ENCODE peak calls at places on chromosomes 4 and X, in four cellular contexts. One of them, this sample, is unnamed.

GRCh38 chrX:132426695-132427281 is 62.0 kb downstream of the MBNL3 start:
- DNase-seq in GM13976: peak
- DNase-seq in RWPE2: no peak
- DNase-seq in astrocyte of the cerebellum: no peak
- DNase-seq in this sample: no peak

GRCh38 chr4:69760455-69760854 is at the start of gene SULT1B1:
- DNase-seq in astrocyte of the cerebellum: no peak
- DNase-seq in RWPE2: no peak
- DNase-seq in GM13976: no peak
- DNase-seq in this sample: no peak

GRCh38 chrX:101009086-101009485 is 39.6 kb downstream of the ARL13A start:
- DNase-seq in GM13976: no peak
- DNase-seq in RWPE2: no peak
- DNase-seq in astrocyte of the cerebellum: no peak
- DNase-seq in this sample: no peak

GRCh38 chr4:7424553-7425111 is 10.1 kb downstream of the PSAPL1 start:
- DNase-seq in astrocyte of the cerebellum: no peak
- DNase-seq in RWPE2: peak
- DNase-seq in GM13976: no peak
- DNase-seq in this sample: no peak

GRCh38 chr4:89204624-89205023 is 93.3 kb downstream of the TIGD2 start:
- DNase-seq in RWPE2: no peak
- DNase-seq in astrocyte of the cerebellum: no peak
- DNase-seq in GM13976: no peak
- DNase-seq in this sample: no peak

GRCh38 chr4:40363382-40363920 is 28.3 kb downstream of the CHRNA9 start:
- DNase-seq in astrocyte of the cerebellum: no peak
- DNase-seq in RWPE2: no peak
- DNase-seq in GM13976: no peak
- DNase-seq in this sample: no peak

GRCh38 chr4:99208719-99209075 is 10.3 kb downstream of the ADH6 start:
- DNase-seq in astrocyte of the cerebellum: no peak
- DNase-seq in RWPE2: no peak
- DNase-seq in GM13976: no peak
- DNase-seq in this sample: no peak

GRCh38 chrX:47658301-47658683 is 688 bp downstream of the UXT start:
- DNase-seq in GM13976: no peak
- DNase-seq in RWPE2: no peak
- DNase-seq in astrocyte of the cerebellum: no peak
- DNase-seq in this sample: no peak

GRCh38 chr4:136664988-136665387 is 867.3 kb downstream of the PCDH18 start:
- DNase-seq in RWPE2: no peak
- DNase-seq in astrocyte of the cerebellum: no peak
- DNase-seq in GM13976: no peak
- DNase-seq in this sample: no peak

GRCh38 chr4:177901786-177902185 is 459.5 kb upstream of the AGA start:
- DNase-seq in GM13976: no peak
- DNase-seq in RWPE2: no peak
- DNase-seq in astrocyte of the cerebellum: no peak
- DNase-seq in this sample: no peak

GRCh38 chrX:35890699-35891098 is 28.8 kb upstream of the CFAP47 start:
- DNase-seq in astrocyte of the cerebellum: peak
- DNase-seq in RWPE2: no peak
- DNase-seq in GM13976: peak
- DNase-seq in this sample: peak

GRCh38 chr4:15955670-15956069 is 7.3 kb downstream of the FGFBP2 start:
- DNase-seq in RWPE2: no peak
- DNase-seq in astrocyte of the cerebellum: no peak
- DNase-seq in GM13976: no peak
- DNase-seq in this sample: no peak

GRCh38 chr4:45292844-45293243 is 566.5 kb upstream of the GNPDA2 start:
- DNase-seq in GM13976: no peak
- DNase-seq in RWPE2: no peak
- DNase-seq in astrocyte of the cerebellum: no peak
- DNase-seq in this sample: no peak

GRCh38 chrX:53656845-53657244 is 29.7 kb downstream of the HUWE1 start:
- DNase-seq in astrocyte of the cerebellum: no peak
- DNase-seq in GM13976: no peak
- DNase-seq in RWPE2: no peak
- DNase-seq in this sample: no peak

GRCh38 chrX:70494441-70494840 is 49.8 kb downstream of the DLG3 start:
- DNase-seq in GM13976: no peak
- DNase-seq in RWPE2: no peak
- DNase-seq in astrocyte of the cerebellum: no peak
- DNase-seq in this sample: no peak

GRCh38 chr4:7710126-7710525 is 229.5 kb downstream of the AFAP1 start:
- DNase-seq in RWPE2: no peak
- DNase-seq in astrocyte of the cerebellum: no peak
- DNase-seq in GM13976: no peak
- DNase-seq in this sample: no peak

GRCh38 chr4:128718793-128719192 is 90.7 kb upstream of the JADE1 start:
- DNase-seq in GM13976: no peak
- DNase-seq in RWPE2: no peak
- DNase-seq in astrocyte of the cerebellum: peak
- DNase-seq in this sample: no peak

GRCh38 chr4:153792007-153792892 is 3.4 kb upstream of the SFRP2 start:
- DNase-seq in GM13976: peak
- DNase-seq in astrocyte of the cerebellum: no peak
- DNase-seq in RWPE2: no peak
- DNase-seq in this sample: no peak

GRCh38 chrX:77014655-77015377 is 432.4 kb upstream of the FGF16 start:
- DNase-seq in RWPE2: no peak
- DNase-seq in GM13976: no peak
- DNase-seq in astrocyte of the cerebellum: peak
- DNase-seq in this sample: no peak

GRCh38 chr4:155085843-155086530 is 122.4 kb upstream of the NPY2R start:
- DNase-seq in astrocyte of the cerebellum: peak
- DNase-seq in GM13976: no peak
- DNase-seq in RWPE2: no peak
- DNase-seq in this sample: no peak

GRCh38 chrX:14873676-14874049 is 442 bp downstream of the MOSPD2 start:
- DNase-seq in astrocyte of the cerebellum: no peak
- DNase-seq in GM13976: no peak
- DNase-seq in RWPE2: no peak
- DNase-seq in this sample: no peak

GRCh38 chr4:122548452-122548851 is 72.4 kb downstream of the IL21 start:
- DNase-seq in GM13976: no peak
- DNase-seq in RWPE2: no peak
- DNase-seq in astrocyte of the cerebellum: no peak
- DNase-seq in this sample: no peak

GRCh38 chrX:14362731-14363130 is 166.6 kb upstream of the GLRA2 start:
- DNase-seq in GM13976: no peak
- DNase-seq in RWPE2: no peak
- DNase-seq in astrocyte of the cerebellum: no peak
- DNase-seq in this sample: no peak

GRCh38 chr4:185656467-185656890 is 121.2 kb upstream of the PDLIM3 start:
- DNase-seq in RWPE2: no peak
- DNase-seq in GM13976: no peak
- DNase-seq in astrocyte of the cerebellum: peak
- DNase-seq in this sample: no peak

DNA sequence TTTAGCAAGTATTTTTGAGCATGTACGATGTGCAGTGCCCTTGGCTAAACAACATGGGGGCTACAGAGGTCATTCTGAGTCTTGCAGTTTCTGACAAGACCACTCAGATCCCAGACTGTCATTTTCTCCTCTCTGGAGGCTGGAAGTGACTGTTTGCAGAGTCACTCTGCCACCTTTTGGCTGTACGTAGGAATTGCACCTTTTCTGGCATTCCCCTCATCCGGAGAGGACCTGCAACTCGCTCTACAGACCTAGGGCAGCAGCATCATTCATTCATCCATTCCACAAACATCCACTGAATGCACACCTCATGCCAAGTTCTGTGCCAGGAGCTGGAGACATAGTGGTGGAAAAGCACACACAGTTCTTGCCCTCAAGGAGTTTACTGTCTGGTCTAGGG is 160.4 kb upstream of the GPR101 start:
- DNase-seq in RWPE2: no peak
- DNase-seq in astrocyte of the cerebellum: peak
- DNase-seq in GM13976: peak
- DNase-seq in this sample: peak
- TF ChIP-seq CTCF in RWPE2: peak
- TF ChIP-seq CTCF in astrocyte of the cerebellum: peak
- TF ChIP-seq CTCF in GM13976: peak
- TF ChIP-seq CTCF in this sample: no peak

GRCh38 chr4:146175541-146176453 is at the start of gene LSM6:
- DNase-seq in astrocyte of the cerebellum: peak
- DNase-seq in GM13976: peak
- DNase-seq in RWPE2: peak
- DNase-seq in this sample: peak
- TF ChIP-seq CTCF in astrocyte of the cerebellum: no peak
- TF ChIP-seq CTCF in GM13976: no peak
- TF ChIP-seq CTCF in RWPE2: no peak
- TF ChIP-seq CTCF in this sample: no peak

GRCh38 chr4:76784237-76784636 is 113.7 kb downstream of the SOWAHB start:
- DNase-seq in RWPE2: no peak
- DNase-seq in astrocyte of the cerebellum: no peak
- DNase-seq in GM13976: no peak
- DNase-seq in this sample: no peak
- TF ChIP-seq CTCF in RWPE2: no peak
- TF ChIP-seq CTCF in astrocyte of the cerebellum: peak
- TF ChIP-seq CTCF in GM13976: no peak
- TF ChIP-seq CTCF in this sample: no peak

DNA sequence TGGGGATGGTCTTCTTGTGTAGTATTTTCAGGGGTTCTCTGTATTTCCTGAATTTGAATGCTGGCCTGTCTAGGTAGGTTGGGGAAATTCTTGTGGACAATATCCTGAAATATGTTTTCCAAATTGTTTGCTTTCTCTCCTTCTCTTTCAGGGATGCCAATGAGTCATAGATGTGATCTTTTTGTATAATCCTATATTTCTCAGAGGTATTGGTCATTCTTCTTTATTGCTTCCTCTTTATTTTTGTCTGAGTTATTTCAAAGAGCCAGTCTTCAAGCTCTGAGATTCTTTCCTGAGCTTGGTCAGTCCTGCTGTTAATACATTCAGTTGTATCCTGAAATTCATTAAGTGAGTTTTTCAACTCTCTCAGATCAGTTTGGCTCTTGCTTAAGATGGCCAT is 73.1 kb downstream of the MAMLD1 start:
- DNase-seq in GM13976: no peak
- DNase-seq in astrocyte of the cerebellum: no peak
- DNase-seq in RWPE2: no peak
- DNase-seq in this sample: no peak
- TF ChIP-seq CTCF in GM13976: no peak
- TF ChIP-seq CTCF in astrocyte of the cerebellum: no peak
- TF ChIP-seq CTCF in RWPE2: no peak
- TF ChIP-seq CTCF in this sample: no peak

DNA sequence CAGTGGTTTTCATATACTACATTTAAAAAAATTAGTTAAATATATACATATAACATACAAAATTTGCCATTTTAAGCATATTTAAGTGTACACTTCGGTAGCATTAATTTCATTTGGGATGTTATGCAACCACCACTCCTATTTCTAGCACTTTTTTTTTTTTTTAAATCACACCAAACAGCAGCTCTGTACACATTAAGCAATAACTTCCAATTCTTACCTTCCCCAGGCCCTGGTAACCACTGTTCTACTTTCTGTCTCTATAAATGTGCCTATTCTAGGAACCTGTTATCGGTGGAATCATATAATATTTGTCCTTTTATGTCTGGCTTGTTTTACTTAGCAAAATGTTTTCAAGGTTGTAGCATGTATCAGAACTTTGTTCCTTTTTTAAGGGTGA is 39.1 kb downstream of the TMEM164 start:
- DNase-seq in astrocyte of the cerebellum: no peak
- DNase-seq in RWPE2: no peak
- DNase-seq in GM13976: no peak
- DNase-seq in this sample: no peak
- TF ChIP-seq CTCF in astrocyte of the cerebellum: no peak
- TF ChIP-seq CTCF in RWPE2: no peak
- TF ChIP-seq CTCF in GM13976: no peak
- TF ChIP-seq CTCF in this sample: no peak

DNA sequence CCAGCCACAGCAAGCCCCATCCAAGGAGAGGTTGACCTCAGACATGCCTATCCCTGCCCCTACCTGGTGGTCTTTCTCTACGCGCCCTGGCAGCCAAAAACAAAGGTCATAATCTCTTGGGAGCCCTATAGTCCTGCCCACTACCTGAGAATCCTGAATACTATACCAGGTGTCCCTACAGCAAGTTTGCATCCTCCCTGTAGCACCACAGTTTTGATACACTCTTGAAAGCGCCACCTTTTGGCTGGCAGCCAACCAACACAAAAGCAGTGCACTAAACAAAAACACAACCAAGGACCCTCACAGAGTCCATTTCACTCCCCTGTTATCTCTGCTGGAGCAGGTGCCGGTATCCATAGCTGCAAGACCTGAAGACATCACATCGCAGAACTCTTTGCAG is 523.8 kb upstream of the CPEB2 start:
- DNase-seq in astrocyte of the cerebellum: no peak
- DNase-seq in GM13976: no peak
- DNase-seq in RWPE2: no peak
- DNase-seq in this sample: no peak
- TF ChIP-seq CTCF in astrocyte of the cerebellum: no peak
- TF ChIP-seq CTCF in GM13976: no peak
- TF ChIP-seq CTCF in RWPE2: no peak
- TF ChIP-seq CTCF in this sample: no peak

DNA sequence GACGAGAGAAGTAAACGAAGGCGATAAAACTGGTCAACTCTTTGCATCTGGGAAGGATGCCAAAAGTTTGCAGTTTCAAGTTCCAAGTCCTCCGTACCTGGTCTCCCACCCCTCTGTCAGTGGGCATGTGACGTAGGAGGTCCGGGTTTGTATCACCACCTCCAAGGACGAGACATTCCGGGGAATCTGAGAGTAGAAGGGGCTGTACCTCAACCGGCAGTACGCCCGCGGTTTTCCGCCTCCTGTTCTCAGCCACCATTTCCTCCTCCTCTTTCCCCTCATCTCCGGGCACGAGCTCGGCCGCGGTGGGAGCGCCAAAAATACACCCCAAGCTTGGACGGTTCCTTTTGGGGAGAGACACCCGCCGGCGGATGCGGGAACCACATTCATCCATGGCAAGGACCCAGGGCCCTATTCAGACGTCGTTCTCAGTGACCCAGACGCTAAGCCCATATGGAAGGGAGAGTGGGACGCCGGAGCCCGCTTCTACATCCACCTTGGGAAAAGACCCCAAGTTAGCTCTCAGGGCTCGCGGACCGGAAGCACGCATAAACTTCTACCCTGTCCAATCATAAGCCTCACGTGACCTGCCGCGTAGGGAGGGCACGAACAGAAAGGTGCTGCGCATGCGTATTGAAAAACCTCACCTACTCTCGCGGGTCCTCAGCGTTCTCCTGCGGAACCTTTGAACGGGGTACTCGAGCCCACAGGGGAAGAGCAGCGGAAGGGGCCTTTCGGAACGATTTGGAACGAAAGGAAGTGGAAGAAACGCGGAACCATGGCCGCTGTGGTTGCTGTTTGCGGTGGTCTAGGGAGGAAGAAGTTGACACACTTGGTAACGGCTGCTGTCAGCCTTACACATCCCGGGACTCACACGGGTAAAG is at the start of the genes HELQ and MRPS18C:
- DNase-seq in astrocyte of the cerebellum: peak
- DNase-seq in RWPE2: peak
- DNase-seq in GM13976: peak
- DNase-seq in this sample: peak
- TF ChIP-seq CTCF in astrocyte of the cerebellum: peak
- TF ChIP-seq CTCF in RWPE2: no peak
- TF ChIP-seq CTCF in GM13976: no peak
- TF ChIP-seq CTCF in this sample: no peak

This sample was measured in GM20000.